ENCODE peak calls at places on chromosomes 3 and 15, in six cellular contexts. T, F, V, A, R and D are unnamed samples.

GRCh38 chr15:61613729-61614128 is 384.6 kb upstream of the RORA start:
- DNase-seq in T (no peak), F (peak), V (peak), A (no peak), R (no peak), D (no peak)

GRCh38 chr15:57703387-57703786 is 3.1 kb upstream of the POLR2M start:
- DNase-seq in T (no peak), F (no peak), V (peak), A (no peak), R (no peak), D (no peak)

GRCh38 chr15:96273317-96274086 is 57.0 kb upstream of the NR2F2 start:
- DNase-seq in T (no peak), F (no peak), V (peak), A (no peak), R (peak), D (peak)

GRCh38 chr3:141192345-141192744 is 39.3 kb upstream of the PXYLP1 start:
- DNase-seq in T (peak), F (peak), V (peak), A (peak), R (peak), D (peak)

GRCh38 chr15:98767692-98768091 is 119.4 kb downstream of the IGF1R start:
- DNase-seq in T (no peak), F (no peak), V (no peak), A (no peak), R (no peak), D (peak)

GRCh38 chr3:53630547-53630946 is 136.1 kb downstream of the CACNA1D start:
- DNase-seq in T (no peak), F (no peak), V (peak), A (no peak), R (peak), D (peak)

GRCh38 chr15:75673426-75674247 is 25.9 kb downstream of the SNX33 start:
- DNase-seq in T (peak), F (no peak), V (peak), A (no peak), R (no peak), D (no peak)

GRCh38 chr3:47799733-47800132 is 3.2 kb upstream of the DHX30 start:
- DNase-seq in T (peak), F (peak), V (no peak), A (peak), R (no peak), D (no peak)

GRCh38 chr15:40516322-40516721 is 45.5 kb downstream of the CHST14 start:
- DNase-seq in T (no peak), F (no peak), V (no peak), A (no peak), R (no peak), D (no peak)

GRCh38 chr15:90160781-90161727 is 40.1 kb upstream of the SEMA4B start:
- DNase-seq in T (no peak), F (peak), V (peak), A (peak), R (no peak), D (no peak)

GRCh38 chr15:41180206-41180789 is 50.3 kb downstream of the EXD1 start:
- DNase-seq in T (no peak), F (no peak), V (no peak), A (no peak), R (no peak), D (no peak)

GRCh38 chr3:45980229-45980813 is 15.3 kb downstream of the FYCO1 start:
- DNase-seq in T (no peak), F (no peak), V (no peak), A (no peak), R (no peak), D (no peak)

GRCh38 chr3:124078978-124079911 is 87.3 kb upstream of the ROPN1 start:
- DNase-seq in T (peak), F (peak), V (peak), A (no peak), R (peak), D (peak)

GRCh38 chr15:66955001-66955516 is 110.3 kb upstream of the SMAD3 start:
- DNase-seq in T (no peak), F (peak), V (no peak), A (no peak), R (no peak), D (peak)

GRCh38 chr3:40232626-40233025 is 76.9 kb upstream of the EIF1B start:
- DNase-seq in T (no peak), F (no peak), V (no peak), A (no peak), R (no peak), D (no peak)

GRCh38 chr3:123076496-123077418 is 9.9 kb downstream of the PDIA5 start:
- DNase-seq in T (no peak), F (no peak), V (no peak), A (no peak), R (no peak), D (no peak)

GRCh38 chr3:143120716-143121239 is 1.2 kb downstream of the CHST2 start:
- DNase-seq in T (peak), F (peak), V (peak), A (peak), R (no peak), D (peak)

GRCh38 chr3:143601738-143602480 is 246.4 kb downstream of the SLC9A9 start:
- DNase-seq in T (no peak), F (peak), V (peak), A (peak), R (no peak), D (peak)

GRCh38 chr15:89904519-89904918 is 8.2 kb downstream of the ARPIN start:
- DNase-seq in T (no peak), F (no peak), V (no peak), A (no peak), R (no peak), D (no peak)

GRCh38 chr15:62841269-62841628 is 201.3 kb upstream of the TPM1 start:
- DNase-seq in T (no peak), F (no peak), V (no peak), A (no peak), R (no peak), D (peak)

GRCh38 chr3:140883428-140883827 is 58.2 kb upstream of the SLC25A36 start:
- DNase-seq in T (no peak), F (no peak), V (no peak), A (no peak), R (no peak), D (no peak)

GRCh38 chr3:121998030-121998580 is 23.9 kb downstream of the ILDR1 start:
- DNase-seq in T (peak), F (no peak), V (peak), A (no peak), R (no peak), D (no peak)

GRCh38 chr3:183824761-183825379 is 507 bp downstream of the MAP6D1 start:
- DNase-seq in T (peak), F (peak), V (no peak), A (peak), R (no peak), D (no peak)

GRCh38 chr3:21621396-21621695 is 129.7 kb downstream of the ZNF385D start:
- DNase-seq in T (no peak), F (no peak), V (peak), A (no peak), R (no peak), D (no peak)

GRCh38 chr3:46895204-46895660 is 17.7 kb downstream of the PTH1R start:
- DNase-seq in T (peak), F (peak), V (peak), A (no peak), R (peak), D (peak)

GRCh38 chr15:72724028-72724427 is 38.0 kb downstream of the BBS4 start:
- DNase-seq in T (no peak), F (no peak), V (peak), A (no peak), R (no peak), D (no peak)

GRCh38 chr15:79582650-79583049 is 150.5 kb downstream of the MINAR1 start:
- DNase-seq in T (no peak), F (no peak), V (no peak), A (no peak), R (no peak), D (no peak)

GRCh38 chr3:140238646-140239314 is 303.8 kb downstream of the CLSTN2 start:
- DNase-seq in T (no peak), F (no peak), V (no peak), A (no peak), R (no peak), D (no peak)

GRCh38 chr3:42247576-42248027 is 18.4 kb downstream of the CCK start:
- DNase-seq in T (peak), F (peak), V (peak), A (peak), R (peak), D (peak)

GRCh38 chr3:34312684-34313083 is 514.3 kb downstream of the PDCD6IP start:
- DNase-seq in T (no peak), F (no peak), V (no peak), A (no peak), R (no peak), D (no peak)

GRCh38 chr15:90115783-90116182 is 13.5 kb upstream of the IDH2 start:
- DNase-seq in T (no peak), F (no peak), V (no peak), A (no peak), R (no peak), D (no peak)

GRCh38 chr3:108127301-108127988 is 36.6 kb upstream of the CD47 start:
- DNase-seq in T (peak), F (no peak), V (peak), A (no peak), R (no peak), D (peak)

GRCh38 chr15:38912067-38912466 is 347.5 kb upstream of the RASGRP1 start:
- DNase-seq in T (no peak), F (no peak), V (no peak), A (no peak), R (no peak), D (no peak)

GRCh38 chr3:45199837-45200648 is 26.0 kb downstream of the TMEM158 start:
- DNase-seq in T (peak), F (peak), V (peak), A (peak), R (peak), D (peak)

GRCh38 chr3:52001443-52001974 is 5.8 kb upstream of the RPL29 start:
- DNase-seq in T (peak), F (peak), V (peak), A (peak), R (peak), D (peak)

GRCh38 chr15:66294157-66294931 is 976 bp downstream of the DIS3L start:
- DNase-seq in T (peak), F (peak), V (peak), A (peak), R (no peak), D (peak)

GRCh38 chr3:142279965-142280590 is 54.7 kb upstream of the GK5 start:
- DNase-seq in T (peak), F (peak), V (peak), A (peak), R (peak), D (peak)

DNA sequence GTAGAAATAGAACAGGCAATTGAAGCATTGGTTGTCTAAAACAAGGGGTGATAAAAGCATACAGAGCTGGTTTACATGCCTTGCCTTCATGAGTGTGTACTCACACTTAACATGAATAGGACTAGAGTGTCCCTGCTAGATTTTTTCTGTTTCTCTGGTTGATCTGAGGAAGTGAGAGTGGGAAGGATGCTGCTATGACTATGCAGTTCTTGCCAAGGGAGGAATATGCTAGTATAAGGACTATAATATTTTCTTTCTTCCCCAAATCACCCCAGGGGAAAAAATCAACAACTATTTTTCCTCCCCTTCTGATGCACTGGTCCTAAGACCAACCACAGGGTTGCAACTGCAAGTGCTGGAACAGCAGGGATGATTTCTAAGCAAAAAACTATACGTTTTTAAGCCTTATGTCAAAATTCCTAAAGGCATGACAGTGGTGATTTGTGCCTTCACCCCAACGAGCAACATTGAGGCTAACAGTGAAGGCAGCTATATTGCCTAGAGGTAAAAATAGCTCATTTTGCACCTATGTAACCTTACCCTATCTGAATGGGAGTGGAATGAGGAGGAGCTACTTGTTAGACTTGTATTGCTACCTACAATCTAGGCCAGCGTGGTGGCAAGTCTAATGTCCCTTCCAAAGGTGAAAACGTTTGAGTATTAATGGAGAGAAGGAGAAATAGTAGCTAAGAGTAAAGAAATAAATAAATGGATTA is 33.5 kb upstream of the USP8 start:
- DNase-seq in T (no peak), F (no peak), V (no peak), A (no peak), R (no peak), D (peak)
- H2AFZ ChIP-seq in T (peak), F (peak), V (no peak), A (no peak), R (no peak), D (no peak)

GRCh38 chr3:55906896-55907295 is 419.8 kb upstream of the WNT5A start:
- DNase-seq in T (no peak), F (no peak), V (peak), A (no peak), R (no peak), D (no peak)
- H2AFZ ChIP-seq in T (no peak), F (no peak), V (no peak), A (no peak), R (no peak), D (no peak)

DNA sequence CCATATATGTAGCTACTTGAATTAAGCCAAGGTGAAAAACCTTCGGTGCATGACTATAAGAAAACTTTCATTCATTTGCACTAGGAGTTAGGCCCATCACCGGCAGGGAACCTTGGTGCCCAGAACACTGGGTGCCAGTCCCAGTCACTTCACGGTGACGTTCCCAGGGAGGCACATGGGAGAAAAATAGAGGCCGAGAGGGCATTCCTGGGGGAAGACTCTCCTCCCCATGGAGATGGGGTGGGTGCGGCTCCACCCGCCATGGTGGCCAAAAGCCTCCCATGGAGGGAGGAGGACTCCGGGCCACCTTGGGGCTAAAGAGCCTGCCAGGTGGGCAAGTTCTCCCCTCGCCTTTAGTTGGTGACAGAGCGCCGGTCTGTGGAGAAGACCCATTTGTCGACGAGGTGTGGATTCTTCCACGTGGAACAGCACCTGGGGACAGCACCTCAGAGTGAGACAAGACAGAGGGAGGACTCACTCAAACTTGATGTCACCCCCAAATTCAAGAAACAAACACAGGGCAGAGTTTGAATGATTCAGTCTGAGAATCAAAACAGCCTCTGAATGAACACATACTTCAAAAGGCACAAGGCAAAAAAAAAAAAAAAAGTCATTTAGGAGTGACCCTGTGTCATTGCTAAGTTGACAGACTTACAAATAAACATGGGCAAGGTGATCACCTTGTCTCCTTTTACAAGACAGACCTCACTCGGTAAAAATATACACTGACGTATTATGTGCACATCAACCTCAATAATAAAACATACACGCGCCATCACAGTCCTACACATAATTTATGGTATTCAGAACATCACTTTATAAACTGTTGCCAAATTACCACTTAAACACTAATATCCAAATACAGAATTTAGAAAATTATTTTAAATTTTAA is 38.6 kb downstream of the ZXDC start:
- DNase-seq in T (no peak), F (no peak), V (no peak), A (no peak), R (no peak), D (no peak)
- H2AFZ ChIP-seq in T (no peak), F (no peak), V (no peak), A (no peak), R (no peak), D (no peak)

DNA sequence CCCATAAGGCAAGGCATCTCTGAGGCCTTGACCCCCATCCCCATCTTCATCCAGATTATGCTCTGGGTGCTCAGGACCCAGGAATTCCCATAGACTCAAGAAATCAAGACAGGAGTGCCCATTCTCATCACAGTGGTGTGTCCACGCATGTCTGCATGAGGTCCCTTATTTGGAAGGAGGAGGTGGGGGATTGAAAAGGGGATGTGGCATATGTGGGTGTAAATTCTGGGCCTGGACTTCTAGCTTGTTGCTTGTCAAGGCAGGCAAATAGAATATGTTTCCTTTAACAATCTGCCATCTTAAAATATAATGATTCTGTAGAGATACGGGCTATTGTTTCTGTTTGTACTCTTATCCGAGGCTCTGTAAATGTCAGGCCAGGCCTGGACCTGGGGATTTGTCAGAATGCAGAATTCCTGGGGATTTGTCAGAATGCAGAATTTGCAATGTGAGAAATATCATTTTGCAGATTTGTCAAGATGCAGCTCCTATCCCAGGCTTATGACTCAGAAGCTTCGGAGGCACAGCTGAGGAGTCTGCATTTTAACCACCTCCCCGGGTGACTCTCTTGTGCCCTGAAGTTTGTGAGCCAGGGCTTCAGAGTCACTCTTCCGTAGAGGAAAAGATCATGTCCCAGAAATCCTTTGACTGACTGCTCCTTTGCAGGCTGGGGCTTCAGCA is 157.8 kb downstream of the SV2B start:
- DNase-seq in T (no peak), F (no peak), V (no peak), A (no peak), R (no peak), D (no peak)
- H2AFZ ChIP-seq in T (no peak), F (no peak), V (no peak), A (no peak), R (no peak), D (no peak)

GRCh38 chr3:112384769-112385168 is 51.8 kb downstream of the CD200 start:
- DNase-seq in T (no peak), F (no peak), V (no peak), A (no peak), R (no peak), D (no peak)
- H2AFZ ChIP-seq in T (no peak), F (peak), V (no peak), A (no peak), R (no peak), D (no peak)

GRCh38 chr15:43515731-43516130 is 1.7 kb upstream of the MAP1A start:
- DNase-seq in T (no peak), F (no peak), V (no peak), A (no peak), R (no peak), D (no peak)

GRCh38 chr15:43514241-43515057 is 3.0 kb upstream of the MAP1A start:
- DNase-seq in T (peak), F (peak), V (no peak), A (peak), R (no peak), D (peak)

GRCh38 chr15:43516801-43517353 is 531 bp upstream of the MAP1A start:
- DNase-seq in T (peak), F (peak), V (no peak), A (no peak), R (no peak), D (no peak)

GRCh38 chr15:43517354-43518072 is at the start of gene MAP1A:
- DNase-seq in T (peak), F (peak), V (no peak), A (peak), R (no peak), D (no peak)

GRCh38 chr15:43516185-43516584 is 1.2 kb upstream of the MAP1A start:
- DNase-seq in T (peak), F (no peak), V (no peak), A (no peak), R (no peak), D (no peak)
- H2AFZ ChIP-seq in T (no peak), F (peak), V (peak), A (no peak), R (no peak), D (no peak)